ENCODE peak calls at places on chromosomes 2 and 18, in four cellular contexts. D is iris pigment epithelial cell, W is fibroblast of mammary gland, L is lower lobe of right lung. A is an unnamed sample.

GRCh38 chr18:46754661-46755292 is 2.1 kb downstream of the ST8SIA5 start:
- DNase-seq in D (no peak), W (no peak), L (no peak), A (no peak)

GRCh38 chr2:171531291-171531690 is 9.0 kb downstream of the CYBRD1 start:
- DNase-seq in D (peak; percentile 90), W (peak; percentile 83), L (no peak), A (no peak)

GRCh38 chr2:176913955-176914354 is 298.6 kb upstream of the HNRNPA3 start:
- DNase-seq in D (no peak), W (no peak), L (no peak), A (no peak)

GRCh38 chr2:69088471-69088870 is 75.5 kb downstream of the ANTXR1 start:
- DNase-seq in D (no peak), W (peak; percentile 74), L (no peak), A (no peak)

GRCh38 chr2:15588329-15588919 is 3.2 kb upstream of the DDX1 start:
- DNase-seq in D (peak; percentile 58), W (peak; percentile 69), L (no peak), A (peak; percentile 30)

GRCh38 chr2:48454504-48454903 is 75.5 kb upstream of the STON1 start:
- DNase-seq in D (peak; percentile 63), W (peak; percentile 53), L (no peak), A (no peak)

GRCh38 chr2:204116154-204116792 is 179.7 kb downstream of the ICOS start:
- DNase-seq in D (no peak), W (no peak), L (no peak), A (no peak)

GRCh38 chr18:56067216-56067611 is 479.2 kb upstream of the TCF4 start:
- DNase-seq in D (no peak), W (peak; percentile 56), L (no peak), A (peak; percentile 56)

GRCh38 chr18:987325-988186 is 82.9 kb downstream of the ADCYAP1 start:
- DNase-seq in D (peak; percentile 73), W (peak; percentile 47), L (no peak), A (peak; percentile 43)

GRCh38 chr2:40220177-40220925 is 231.5 kb downstream of the SLC8A1 start:
- DNase-seq in D (no peak), W (peak; percentile 91), L (no peak), A (no peak)

GRCh38 chr2:68319397-68320117 is at the start of gene CNRIP1:
- DNase-seq in D (peak; percentile 78), W (peak; percentile 85), L (peak; percentile 67), A (peak; percentile 58)

A was measured in GM04504.